ENCODE peak calls at places on chromosomes 12 and 14, in seven cellular contexts. S, O, G, L, T, M and B are unnamed samples.

GRCh38 chr12:110343114-110343513 is 60.4 kb downstream of the ANAPC7 start:
- DNase-seq in M (no peak), O (no peak), S (no peak), G (no peak), L (no peak), T (no peak), B (no peak)

GRCh38 chr14:104115691-104116543 is 22.5 kb upstream of the KIF26A start:
- DNase-seq in O (peak), S (no peak), M (no peak), T (no peak), L (no peak), G (no peak), B (peak)

GRCh38 chr14:94532462-94532861 is 23.2 kb upstream of the SERPINA12 start:
- DNase-seq in O (no peak), S (no peak), L (no peak), M (no peak), T (peak), G (peak), B (no peak)

GRCh38 chr14:80663541-80663940 is 278.0 kb downstream of the CEP128 start:
- DNase-seq in L (no peak), G (no peak), M (no peak), T (no peak), O (no peak), S (no peak), B (no peak)

GRCh38 chr12:121787063-121787774 is 6.3 kb downstream of the RHOF start:
- DNase-seq in O (no peak), T (no peak), M (no peak), G (no peak), L (peak), S (no peak), B (no peak)

GRCh38 chr14:61508526-61508925 is 186.8 kb upstream of the HIF1A start:
- DNase-seq in M (no peak), G (no peak), O (no peak), S (no peak), L (no peak), T (no peak), B (no peak)

GRCh38 chr14:54783660-54784015 is 119.0 kb downstream of the GCH1 start:
- DNase-seq in G (no peak), M (no peak), O (no peak), L (no peak), T (no peak), S (no peak), B (no peak)

GRCh38 chr14:102902086-102902485 is 20.4 kb upstream of the AMN start:
- DNase-seq in T (no peak), S (no peak), L (no peak), O (no peak), G (no peak), M (no peak), B (no peak)

GRCh38 chr12:51320695-51321320 is 3.2 kb downstream of the BIN2 start:
- DNase-seq in G (no peak), L (no peak), M (peak), T (peak), O (no peak), S (peak), B (no peak)

GRCh38 chr12:113359939-113360748 is 1.8 kb downstream of the PLBD2 start:
- DNase-seq in O (no peak), G (no peak), T (no peak), M (no peak), S (peak), L (no peak), B (no peak)

GRCh38 chr12:46107591-46107990 is 117.2 kb upstream of the SCAF11 start:
- DNase-seq in T (no peak), O (no peak), S (no peak), M (peak), G (peak), L (no peak), B (peak)

GRCh38 chr14:103480595-103480994 is 42.0 kb downstream of the CKB start:
- DNase-seq in S (no peak), M (peak), G (no peak), O (no peak), T (no peak), L (no peak), B (no peak)

GRCh38 chr14:89628521-89628920 is 211.5 kb upstream of the FOXN3 start:
- DNase-seq in O (no peak), G (no peak), L (no peak), M (no peak), T (no peak), S (no peak), B (peak)

GRCh38 chr14:82385043-82385442 is 851.4 kb upstream of the SEL1L start:
- DNase-seq in L (no peak), G (no peak), M (no peak), O (no peak), S (no peak), T (no peak), B (no peak)

GRCh38 chr14:103121846-103122577 is 1.2 kb upstream of the TNFAIP2 start:
- DNase-seq in O (peak), G (no peak), T (no peak), M (no peak), S (peak), L (no peak), B (peak)

GRCh38 chr12:106138646-106139421 is at the start of gene NUAK1:
- DNase-seq in G (peak), O (peak), S (no peak), M (no peak), L (no peak), T (no peak), B (peak)

GRCh38 chr14:100982356-100982755 is 78.8 kb upstream of the RTL1 start:
- DNase-seq in S (no peak), O (no peak), L (no peak), T (no peak), G (no peak), M (no peak), B (no peak)

GRCh38 chr14:92670177-92670576 is 78.2 kb downstream of the LGMN start:
- DNase-seq in M (peak), T (no peak), L (no peak), O (no peak), S (peak), G (no peak), B (no peak)

GRCh38 chr12:129696952-129697351 is 206.9 kb downstream of the TMEM132D start:
- DNase-seq in G (no peak), T (no peak), L (no peak), S (no peak), M (no peak), O (no peak), B (no peak)

GRCh38 chr14:96165493-96166474 is 38.9 kb upstream of the BDKRB2 start:
- DNase-seq in L (no peak), O (peak), M (no peak), S (no peak), G (no peak), T (no peak), B (no peak)

GRCh38 chr14:56268653-56269052 is 150.4 kb downstream of the PELI2 start:
- DNase-seq in O (no peak), M (no peak), L (no peak), T (no peak), G (no peak), S (no peak), B (no peak)

GRCh38 chr12:76586764-76587395 is 27.3 kb upstream of the OSBPL8 start:
- DNase-seq in L (no peak), G (peak), O (no peak), S (peak), T (peak), M (peak), B (peak)

GRCh38 chr12:8989425-8989824 is at the start of gene KLRG1:
- DNase-seq in L (peak), T (peak), G (no peak), M (no peak), O (no peak), S (no peak), B (no peak)

GRCh38 chr12:90102957-90103652 is 394.5 kb upstream of the ATP2B1 start:
- DNase-seq in G (peak), L (no peak), M (peak), T (peak), S (peak), O (no peak), B (peak)

GRCh38 chr12:56206373-56207166 is 15.2 kb downstream of the RNF41 start:
- DNase-seq in O (no peak), L (peak), M (peak), G (peak), S (peak), T (no peak), B (peak)

DNA sequence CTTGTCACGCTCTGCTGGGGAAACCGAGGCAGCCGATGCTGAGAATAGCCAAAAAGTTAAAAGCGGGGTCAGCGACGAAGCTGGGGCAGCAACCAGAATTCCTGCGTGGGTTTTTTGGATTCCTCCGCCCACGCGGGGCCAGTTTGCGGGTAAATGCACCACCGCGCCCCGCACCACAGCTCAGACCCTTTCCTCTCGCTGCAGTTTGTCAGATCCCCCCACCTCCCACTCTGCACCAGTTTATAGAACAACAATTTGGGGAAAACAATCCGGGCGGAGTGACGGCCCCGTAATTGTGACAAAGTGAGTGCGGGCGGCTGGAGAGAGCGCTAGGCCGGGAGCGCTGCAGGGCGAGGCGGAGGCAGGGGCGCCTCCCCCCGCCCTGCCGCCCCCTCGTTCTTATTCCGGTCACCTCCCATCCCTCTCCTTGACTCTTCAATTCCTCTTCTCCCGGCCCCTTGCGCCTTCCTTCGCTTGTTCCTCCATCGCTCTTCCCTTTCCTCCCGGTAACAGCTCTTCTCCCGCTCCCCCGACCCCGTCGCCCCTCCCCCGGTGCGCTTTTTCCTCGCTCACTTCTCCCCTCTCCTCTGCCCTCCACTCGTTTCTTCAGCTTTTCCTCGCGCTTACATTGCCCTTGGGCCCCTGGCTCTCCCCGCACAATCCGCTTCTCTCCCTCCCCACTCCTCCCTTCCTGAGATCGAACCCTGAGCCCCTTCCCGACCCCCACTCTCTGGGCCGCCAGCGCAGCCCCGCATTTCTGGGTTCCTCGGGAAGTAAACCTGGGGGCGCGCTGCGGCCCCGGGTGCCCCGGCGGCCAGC is 639 bp upstream of the DNAJC22 start:
- DNase-seq in T (no peak), O (peak), S (no peak), G (no peak), M (no peak), L (no peak), B (no peak)
- H3K4me3 ChIP-seq in T (peak), O (peak), S (no peak), G (no peak), M (peak), L (peak), B (peak)

DNA sequence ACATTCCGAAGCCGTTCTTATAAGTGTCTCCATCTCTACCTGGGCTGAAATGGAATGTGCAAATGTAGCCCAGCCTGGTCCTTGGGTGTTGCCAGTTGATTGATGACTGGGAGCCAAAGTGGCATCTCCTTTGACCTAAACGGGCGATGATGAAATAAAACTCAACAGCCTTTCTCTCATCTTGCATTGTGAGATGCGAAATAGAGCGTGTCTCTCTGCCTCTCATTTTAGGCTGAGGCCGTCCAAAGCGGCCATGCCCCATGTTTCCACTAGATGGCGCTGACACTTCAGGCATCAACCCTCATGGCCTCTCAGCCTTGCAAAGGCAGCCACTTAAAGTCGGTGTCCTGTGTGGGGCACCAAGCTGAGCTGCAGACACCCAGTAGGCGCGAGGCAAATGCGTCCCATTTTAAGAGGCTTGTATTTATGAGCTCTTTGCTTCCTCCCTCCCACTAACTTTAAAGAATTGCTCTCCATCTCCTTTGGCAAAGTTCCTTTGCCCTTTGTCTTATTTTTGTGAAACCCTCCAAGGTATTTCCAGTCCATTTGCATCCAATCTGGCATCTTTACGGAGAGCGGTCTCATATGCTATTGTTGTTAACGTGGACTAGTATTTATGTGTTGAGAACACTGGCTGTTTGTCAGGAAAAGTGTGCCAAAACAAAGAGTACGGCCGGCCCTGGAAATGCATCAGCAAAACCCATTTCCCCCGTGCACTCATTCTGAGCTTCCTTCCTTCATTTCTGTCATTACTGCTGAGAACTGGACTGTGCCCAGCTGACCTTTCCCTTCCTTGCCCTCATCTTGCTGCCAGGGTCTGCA is 25.0 kb downstream of the GPRC5A start:
- DNase-seq in G (peak), O (peak), M (peak), T (peak), L (peak), S (peak), B (peak)
- H3K4me3 ChIP-seq in G (no peak), O (no peak), M (no peak), T (no peak), L (no peak), S (peak), B (no peak)

DNA sequence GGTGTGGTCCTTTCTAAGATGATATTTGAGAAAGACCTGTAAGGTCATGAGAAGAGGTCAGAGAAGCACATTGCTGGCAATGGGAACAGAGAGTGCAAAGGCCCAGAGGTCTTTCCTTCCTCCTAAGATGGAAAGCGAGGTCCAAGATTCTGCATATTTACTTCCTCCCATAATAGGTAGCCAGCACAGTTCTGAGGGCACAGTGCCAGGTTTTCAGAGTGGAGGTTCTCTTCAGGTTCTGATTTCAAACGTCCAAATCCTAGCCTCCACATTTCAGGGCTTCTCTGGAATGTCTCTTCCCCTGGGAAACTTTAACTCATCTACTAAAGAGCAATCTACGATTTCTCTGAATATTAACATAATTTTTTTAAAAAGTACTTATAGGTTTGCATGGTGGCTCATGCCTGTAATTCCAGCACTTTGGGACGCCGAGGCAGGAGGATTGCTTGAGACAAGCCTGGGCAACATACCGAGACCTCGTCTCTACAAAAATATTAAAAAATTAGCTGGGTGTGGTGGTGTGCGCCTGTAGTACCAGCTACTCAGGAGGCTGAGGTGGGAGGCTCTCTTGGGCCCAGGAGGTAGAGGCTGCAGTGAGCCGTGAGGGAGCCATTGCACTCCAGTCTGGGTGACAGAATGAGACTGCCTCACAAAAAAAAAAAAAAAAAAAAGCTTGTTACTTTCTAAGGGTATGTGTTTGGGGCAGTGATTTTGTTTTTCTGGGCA is 526 bp upstream of the MRPL42 start:
- DNase-seq in O (no peak), L (no peak), S (no peak), T (no peak), M (no peak), G (no peak), B (no peak)
- H3K4me3 ChIP-seq in O (peak), L (peak), S (no peak), T (no peak), M (peak), G (peak), B (peak)

DNA sequence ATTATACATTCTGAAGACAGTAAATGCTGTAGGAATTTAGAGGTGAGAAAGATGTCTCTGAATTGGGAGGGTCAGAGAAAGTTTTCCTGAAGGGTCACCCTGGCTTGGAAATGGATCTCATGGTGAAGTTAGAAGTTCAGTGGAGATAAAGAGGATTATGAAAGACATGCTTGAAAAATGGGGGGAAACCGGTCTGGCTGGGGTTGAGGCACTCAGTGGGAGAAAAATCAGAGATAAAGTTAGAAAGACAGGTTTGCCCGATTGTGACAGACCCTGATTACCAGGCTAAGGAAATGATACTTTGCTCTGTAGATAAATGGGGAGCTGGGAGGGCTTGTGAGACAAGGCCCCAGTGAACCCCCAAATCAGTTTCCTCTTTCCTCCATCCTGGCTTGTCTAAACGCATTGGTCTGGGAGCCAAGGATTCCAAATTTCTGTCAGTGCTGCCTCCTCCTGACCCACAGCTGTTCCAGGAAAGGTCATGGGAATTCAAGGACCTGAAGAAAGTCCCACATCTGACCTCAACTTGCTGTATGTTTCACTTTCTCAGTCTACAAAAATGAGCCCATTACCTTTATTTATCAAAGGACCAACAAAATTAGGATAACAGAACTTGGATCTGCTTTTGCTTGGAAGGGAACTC is 3.6 kb upstream of the RNASE7 start:
- DNase-seq in S (no peak), G (no peak), M (no peak), T (no peak), O (no peak), L (no peak), B (no peak)
- H3K4me3 ChIP-seq in S (no peak), G (no peak), M (no peak), T (no peak), O (no peak), L (no peak), B (no peak)

DNA sequence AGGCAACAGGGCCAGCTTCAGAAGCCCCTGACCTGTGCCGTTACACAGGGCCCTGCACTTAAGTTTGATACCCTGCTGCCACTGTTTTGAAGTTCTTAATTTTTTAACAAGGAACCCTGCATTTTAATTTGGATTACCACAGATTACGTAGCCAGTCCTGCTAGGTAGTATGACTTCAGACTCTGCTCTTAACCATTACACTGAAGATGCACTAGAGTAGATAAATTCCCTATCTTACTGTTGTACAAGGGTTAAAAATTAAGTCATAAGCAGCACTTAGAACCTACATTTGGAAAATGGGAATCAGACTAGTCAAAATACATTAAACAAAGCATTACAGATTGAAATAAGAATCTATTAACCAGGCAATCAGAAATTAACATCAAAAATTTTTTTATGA is 2.3 kb downstream of the GNPNAT1 start:
- DNase-seq in G (no peak), M (no peak), L (no peak), T (no peak), S (peak), O (no peak), B (no peak)
- H3K4me3 ChIP-seq in G (peak), M (peak), L (no peak), T (no peak), S (peak), O (no peak), B (no peak)

GRCh38 chr12:26937863-26938659 is at the start of the genes FGFR1OP2 and INTS13:
- DNase-seq in O (peak), M (peak), G (peak), L (peak), T (peak), S (peak), B (peak)

GRCh38 chr12:26936559-26937442 is 980 bp downstream of the INTS13 start:
- DNase-seq in G (no peak), O (no peak), L (peak), M (no peak), T (no peak), S (no peak), B (no peak)

GRCh38 chr12:26937443-26937862 is 328 bp downstream of the INTS13 start:
- DNase-seq in S (no peak), M (no peak), T (no peak), O (no peak), L (no peak), G (no peak), B (no peak)

GRCh38 chr12:26938660-26939185 is 453 bp downstream of the FGFR1OP2 start:
- DNase-seq in G (no peak), O (no peak), M (peak), T (no peak), L (no peak), S (no peak), B (peak)

DNA sequence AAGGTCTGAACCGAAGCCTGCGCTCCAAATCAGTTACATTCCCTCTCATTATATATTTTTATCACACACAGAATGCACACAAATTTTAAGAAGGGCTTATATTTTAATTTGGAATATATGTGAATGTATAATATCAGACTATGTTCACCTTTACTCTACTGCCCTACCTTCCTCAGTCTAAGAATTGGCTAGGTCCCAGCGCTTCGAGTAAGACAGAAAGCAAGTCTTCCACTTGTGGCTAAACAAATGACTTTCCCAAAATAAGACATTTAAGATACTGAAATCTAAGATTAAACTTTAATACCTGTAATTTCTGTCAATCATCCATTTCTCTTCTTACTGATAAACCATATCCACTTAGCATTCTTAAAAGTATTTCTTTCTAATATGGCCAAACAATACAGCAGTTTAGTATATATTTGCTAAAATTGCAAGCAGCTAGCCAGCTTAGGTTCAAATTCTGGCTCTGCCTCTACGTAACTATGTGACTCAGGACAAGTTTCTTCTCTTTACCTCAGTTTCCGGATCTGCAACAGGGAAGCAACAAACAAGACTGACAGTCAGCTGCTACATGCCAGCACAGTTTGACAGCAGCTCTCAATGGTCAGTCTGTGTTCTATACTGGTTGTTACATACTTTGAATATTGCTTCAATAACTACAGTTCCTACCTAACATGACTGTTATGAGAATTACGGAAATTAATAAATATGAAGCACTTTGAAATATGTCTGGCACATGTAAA is 2.0 kb downstream of the INTS13 start:
- DNase-seq in S (no peak), T (no peak), G (no peak), O (no peak), M (peak), L (peak), B (peak)
- H3K4me3 ChIP-seq in S (peak), T (peak), G (peak), O (no peak), M (peak), L (peak), B (no peak)